ENCODE peak calls at places on chromosomes 16 and 17, in four cellular contexts. G, U, F and A are unnamed samples.

GRCh38 chr17:12180644-12181261 is 160.1 kb downstream of the MAP2K4 start:
- DNase-seq in G (no peak), U (no peak), F (peak; percentile 52), A (peak; percentile 51)

GRCh38 chr16:27315333-27316037 is 1.7 kb downstream of the IL4R start:
- DNase-seq in G (peak; percentile 57), U (peak; percentile 60), F (no peak), A (peak; percentile 56)

GRCh38 chr16:85002643-85003042 is 8.7 kb downstream of the ZDHHC7 start:
- DNase-seq in G (no peak), U (no peak), F (no peak), A (no peak)

GRCh38 chr16:69537706-69538080 is 28.1 kb upstream of the NFAT5 start:
- DNase-seq in G (no peak), U (no peak), F (no peak), A (no peak)

GRCh38 chr16:62213763-62214162 is 177.5 kb upstream of the CDH8 start:
- DNase-seq in G (peak; percentile 81), U (peak; percentile 60), F (no peak), A (peak; percentile 77)

GRCh38 chr16:8919934-8920465 is 37.8 kb downstream of the LITAFD start:
- DNase-seq in G (no peak), U (no peak), F (no peak), A (no peak)

GRCh38 chr17:59561042-59561441 is 4.4 kb upstream of the DHX40 start:
- DNase-seq in G (peak; percentile 56), U (no peak), F (no peak), A (peak; percentile 68)

GRCh38 chr16:48133455-48134226 is 22.2 kb downstream of the ABCC12 start:
- DNase-seq in G (no peak), U (no peak), F (no peak), A (no peak)

GRCh38 chr16:83806721-83807120 is 1.1 kb upstream of the HSBP1 start:
- DNase-seq in G (no peak), U (no peak), F (no peak), A (no peak)

GRCh38 chr17:67139289-67139688 is 94.9 kb downstream of the CACNG1 start:
- DNase-seq in G (no peak), U (no peak), F (no peak), A (no peak)

GRCh38 chr16:73065617-73066313 is 17.8 kb upstream of the ZFHX3 start:
- DNase-seq in G (peak; percentile 48), U (peak; percentile 60), F (peak; percentile 21), A (peak; percentile 60)

GRCh38 chr17:60769327-60769726 is 91.7 kb downstream of the BCAS3 start:
- DNase-seq in G (no peak), U (no peak), F (no peak), A (no peak)

GRCh38 chr16:3618782-3619166 is 7.4 kb upstream of the SLX4 start:
- DNase-seq in G (no peak), U (no peak), F (no peak), A (no peak)

GRCh38 chr16:11955713-11956123 is 9.3 kb upstream of the TNFRSF17 start:
- DNase-seq in G (no peak), U (no peak), F (no peak), A (peak; percentile 34)

GRCh38 chr17:27282054-27282501 is 11.8 kb upstream of the WSB1 start:
- DNase-seq in G (no peak), U (no peak), F (no peak), A (no peak)

GRCh38 chr17:75823257-75824041 is 20.8 kb downstream of the UNC13D start:
- DNase-seq in G (no peak), U (no peak), F (no peak), A (no peak)

GRCh38 chr16:85656351-85657266 is 32.1 kb downstream of the GINS2 start:
- DNase-seq in G (no peak), U (no peak), F (no peak), A (no peak)

GRCh38 chr16:86517652-86518258 is 7.4 kb downstream of the FOXF1 start:
- DNase-seq in G (peak; percentile 80), U (peak; percentile 82), F (peak; percentile 51), A (peak; percentile 79)

GRCh38 chr16:88649924-88650748 is 717 bp downstream of the CYBA start:
- DNase-seq in G (peak; percentile 35), U (peak; percentile 70), F (no peak), A (peak; percentile 43)

GRCh38 chr16:85834741-85835140 is 35.2 kb downstream of the COX4I1 start:
- DNase-seq in G (no peak), U (no peak), F (no peak), A (no peak)

GRCh38 chr17:17648762-17649161 is 32.5 kb upstream of the RAI1 start:
- DNase-seq in G (no peak), U (no peak), F (no peak), A (no peak)

GRCh38 chr16:78298986-78299385 is 199.5 kb downstream of the WWOX start:
- DNase-seq in G (no peak), U (no peak), F (no peak), A (peak; percentile 70)

GRCh38 chr17:40056379-40057005 is 2.3 kb upstream of the MED24 start:
- DNase-seq in G (no peak), U (no peak), F (no peak), A (no peak)

GRCh38 chr17:1843947-1844346 is 14.1 kb downstream of the RPA1 start:
- DNase-seq in G (no peak), U (no peak), F (no peak), A (no peak)

GRCh38 chr16:87365021-87365713 is 18.4 kb downstream of the FBXO31 start:
- DNase-seq in G (no peak), U (no peak), F (no peak), A (no peak)

GRCh38 chr17:49360796-49361128 is 1.3 kb downstream of the ZNF652 start:
- DNase-seq in G (no peak), U (no peak), F (no peak), A (no peak)

GRCh38 chr17:19386974-19387920 is at the start of gene MFAP4:
- DNase-seq in G (peak; percentile 87), U (peak; percentile 66), F (no peak), A (peak; percentile 71)

GRCh38 chr17:69525920-69526841 is 111.7 kb downstream of the MAP2K6 start:
- DNase-seq in G (peak; percentile 62), U (peak; percentile 52), F (peak; percentile 46), A (peak; percentile 82)

GRCh38 chr17:44968225-44969143 is at the start of gene C1QL1:
- DNase-seq in G (peak; percentile 98), U (peak; percentile 94), F (peak; percentile 95), A (peak; percentile 96)

GRCh38 chr17:70120420-70120819 is 45.4 kb downstream of the KCNJ16 start:
- DNase-seq in G (no peak), U (no peak), F (no peak), A (no peak)

GRCh38 chr17:2067048-2067452 is 12.1 kb downstream of the HIC1 start:
- DNase-seq in G (no peak), U (no peak), F (no peak), A (no peak)

GRCh38 chr16:56711862-56712261 is 18.1 kb upstream of the NUP93 start:
- DNase-seq in G (no peak), U (no peak), F (no peak), A (no peak)

GRCh38 chr16:74998481-74999207 is at the start of gene ZNRF1:
- DNase-seq in G (peak; percentile 89), U (peak; percentile 94), F (peak; percentile 87), A (peak; percentile 91)

GRCh38 chr17:4854181-4854681 is 21.1 kb downstream of the MINK1 start:
- DNase-seq in G (no peak), U (no peak), F (no peak), A (peak; percentile 71)

GRCh38 chr17:4853195-4853762 is 20.1 kb downstream of the MINK1 start:
- DNase-seq in G (no peak), U (no peak), F (no peak), A (no peak)

GRCh38 chr17:4850236-4850635 is 17.1 kb downstream of the MINK1 start:
- DNase-seq in G (no peak), U (no peak), F (no peak), A (no peak)

GRCh38 chr17:4849011-4849536 is 15.9 kb downstream of the MINK1 start:
- DNase-seq in G (peak; percentile 56), U (no peak), F (no peak), A (peak; percentile 55)

GRCh38 chr17:4852504-4853075 is 19.4 kb downstream of the MINK1 start:
- DNase-seq in G (no peak), U (no peak), F (no peak), A (no peak)
- H3K18ac ChIP-seq in G (no peak overlapping the region), U (no peak overlapping the region), F (no peak overlapping the region), A (no peak overlapping the region)

GRCh38 chr17:78400581-78401240 is 22.3 kb downstream of the PGS1 start:
- DNase-seq in G (no peak), U (no peak), F (no peak), A (no peak)
- H3K27ac ChIP-seq in G (no peak overlapping the region), U (no peak overlapping the region), F (no peak overlapping the region), A (no peak overlapping the region)

DNA sequence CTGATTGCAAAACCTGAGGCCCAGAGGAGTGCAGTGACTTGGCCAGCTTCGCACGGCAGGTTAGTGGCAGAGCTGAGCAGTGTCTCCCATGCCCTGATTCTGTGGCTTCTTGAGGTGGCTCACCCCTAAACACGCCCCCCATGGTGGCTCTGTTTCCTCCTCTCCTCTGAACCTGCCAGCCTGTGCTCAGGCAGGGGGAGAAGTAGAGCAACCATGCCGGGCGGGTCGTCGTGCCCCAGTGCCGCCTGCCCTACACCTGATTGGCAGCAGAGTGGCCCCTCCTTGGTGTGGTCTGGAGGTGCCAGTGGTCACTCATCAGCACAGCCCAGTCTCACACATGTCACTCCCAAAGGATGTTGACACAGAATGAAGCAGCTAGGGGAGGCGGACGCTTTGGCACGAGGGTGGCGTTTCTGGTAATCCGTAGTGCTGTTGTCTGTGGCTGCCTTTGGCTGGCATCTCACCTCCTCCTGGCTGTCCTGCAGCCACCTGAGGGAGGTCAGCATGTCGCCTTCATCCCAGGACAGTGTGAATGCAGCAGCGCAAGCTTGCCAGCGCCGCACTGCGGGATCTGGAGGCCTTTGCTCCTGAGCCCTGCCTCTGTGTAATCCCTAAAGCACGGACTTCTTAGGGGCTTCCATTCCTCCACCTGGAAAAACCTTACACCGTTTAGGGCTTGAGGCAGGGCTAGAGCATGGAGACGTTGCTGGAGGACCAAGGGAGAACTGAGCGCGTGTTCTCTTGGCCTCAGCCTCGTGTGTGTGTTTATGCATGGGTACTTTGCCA is 294.7 kb downstream of the SEC14L1 start:
- DNase-seq in G (no peak), U (peak; percentile 53), F (no peak), A (no peak)
- H3K18ac ChIP-seq in G (no peak overlapping the region), U (peak overlapping the region; percentile 62), F (peak overlapping the region; percentile 99), A (peak overlapping the region; percentile 9)

DNA sequence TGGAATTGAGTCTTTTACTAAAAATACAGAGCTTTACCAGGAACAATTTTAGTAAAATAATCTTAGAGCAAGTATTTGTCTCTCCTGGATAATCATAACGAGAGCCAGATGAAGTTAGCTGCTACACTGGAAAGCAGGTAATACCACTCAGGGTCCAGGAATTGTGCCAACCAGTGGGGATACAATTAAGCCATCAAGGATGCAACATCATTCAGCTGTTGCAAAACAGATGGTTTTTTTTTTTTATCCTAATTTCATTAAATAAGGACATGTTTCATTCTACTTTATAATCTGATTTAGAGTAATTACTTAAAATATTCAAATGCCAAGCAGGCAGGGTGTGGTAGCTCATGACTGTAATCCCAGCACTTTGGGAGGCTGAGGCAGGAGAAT is 10.2 kb downstream of the MMD start:
- DNase-seq in G (no peak), U (no peak), F (no peak), A (no peak)
- H3K27ac ChIP-seq in G (no peak overlapping the region), U (no peak overlapping the region), F (no peak overlapping the region), A (no peak overlapping the region)

DNA sequence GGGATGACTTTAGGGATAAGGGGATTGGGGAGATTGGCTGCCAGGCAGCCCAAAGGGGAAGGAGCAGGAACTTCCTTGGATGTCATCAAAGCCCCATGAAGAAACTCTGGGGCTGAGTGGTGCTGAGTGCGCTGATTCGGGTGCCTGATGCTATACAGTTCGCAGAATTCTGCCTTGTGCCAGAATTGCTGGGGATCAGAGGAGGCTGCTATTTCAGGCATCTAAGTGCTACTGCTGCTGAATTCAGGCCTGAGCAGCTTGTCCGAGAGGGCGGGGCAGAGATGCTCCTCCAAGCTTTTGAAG is 227.9 kb downstream of the CCDC182 start:
- DNase-seq in G (no peak), U (no peak), F (no peak), A (no peak)
- H3K18ac ChIP-seq in G (no peak overlapping the region), U (no peak overlapping the region), F (peak overlapping the region; percentile 8), A (no peak overlapping the region)